ENCODE peak calls at places on chromosomes 2 and 18, in seven cellular contexts. U, G, A, S, Z, K and V are unnamed samples.

GRCh38 chr2:239256297-239256696 is 144.5 kb downstream of the HDAC4 start:
- DNase-seq in U (no peak), G (no peak), A (no peak), S (no peak), Z (no peak), K (no peak), V (no peak)

GRCh38 chr2:124647245-124647644 is 622.2 kb downstream of the CNTNAP5 start:
- DNase-seq in U (no peak), G (no peak), A (no peak), S (no peak), Z (no peak), K (no peak), V (no peak)

GRCh38 chr2:57429821-57430220 is 616.8 kb upstream of the VRK2 start:
- DNase-seq in U (no peak), G (no peak), A (no peak), S (no peak), Z (no peak), K (no peak), V (no peak)

GRCh38 chr2:29014811-29015414 is 33.8 kb downstream of the TOGARAM2 start:
- DNase-seq in U (no peak), G (no peak), A (peak; percentile 65), S (no peak), Z (peak; percentile 89), K (peak; percentile 7), V (no peak)

GRCh38 chr2:164910091-164910899 is 45.0 kb downstream of the SLC38A11 start:
- DNase-seq in U (no peak), G (no peak), A (no peak), S (peak; percentile 13), Z (peak; percentile 94), K (peak; percentile 53), V (no peak)

GRCh38 chr2:232372231-232373208 is 6.0 kb upstream of the ALPP start:
- DNase-seq in U (no peak), G (no peak), A (peak; percentile 12), S (no peak), Z (peak; percentile 50), K (peak; percentile 79), V (no peak)

GRCh38 chr2:73059106-73059505 is 12.4 kb downstream of the SFXN5 start:
- DNase-seq in U (no peak), G (no peak), A (no peak), S (no peak), Z (no peak), K (no peak), V (no peak)

GRCh38 chr2:223230352-223230751 is 178.4 kb downstream of the KCNE4 start:
- DNase-seq in U (no peak), G (no peak), A (no peak), S (no peak), Z (no peak), K (peak; percentile 40), V (no peak)

GRCh38 chr18:58279504-58280158 is 235.6 kb downstream of the NEDD4L start:
- DNase-seq in U (no peak), G (no peak), A (no peak), S (no peak), Z (no peak), K (no peak), V (no peak)

GRCh38 chr2:8244634-8245033 is 437.2 kb upstream of the ID2 start:
- DNase-seq in U (no peak), G (no peak), A (peak; percentile 73), S (no peak), Z (no peak), K (no peak), V (no peak)

GRCh38 chr2:127634626-127635379 is 11.2 kb upstream of the GPR17 start:
- DNase-seq in U (peak; percentile 36), G (no peak), A (no peak), S (no peak), Z (no peak), K (no peak), V (no peak)

GRCh38 chr2:99403084-99403483 is 65.9 kb downstream of the EIF5B start:
- DNase-seq in U (no peak), G (no peak), A (no peak), S (no peak), Z (no peak), K (peak; percentile 48), V (no peak)

GRCh38 chr2:82254728-82255127 is 1950.2 kb upstream of the LRRTM1 start:
- DNase-seq in U (no peak), G (no peak), A (no peak), S (no peak), Z (no peak), K (no peak), V (no peak)

GRCh38 chr2:74572178-74572925 is 17.8 kb downstream of the DOK1 start:
- DNase-seq in U (no peak), G (no peak), A (no peak), S (no peak), Z (no peak), K (no peak), V (no peak)
- TF ChIP-seq CTCF in U (no peak), G (no peak), A (peak; percentile 8), S (no peak), Z (peak; percentile 15), K (peak; percentile 50), V (no peak)

GRCh38 chr2:10520154-10520553 is 72.0 kb upstream of the ODC1 start:
- DNase-seq in U (peak; percentile 2), G (no peak), A (no peak), S (no peak), Z (no peak), K (no peak), V (no peak)
- TF ChIP-seq CTCF in U (no peak), G (peak; percentile 64), A (no peak), S (no peak), Z (peak; percentile 24), K (peak; percentile 57), V (no peak)

GRCh38 chr2:117785740-117786139 is 28.8 kb upstream of the DDX18 start:
- DNase-seq in U (no peak), G (peak; percentile 55), A (no peak), S (peak; percentile 41), Z (peak; percentile 70), K (peak; percentile 19), V (no peak)
- TF ChIP-seq CTCF in U (peak; percentile 35), G (peak; percentile 70), A (peak; percentile 67), S (peak; percentile 63), Z (peak; percentile 70), K (peak; percentile 83), V (peak; percentile 67)

DNA sequence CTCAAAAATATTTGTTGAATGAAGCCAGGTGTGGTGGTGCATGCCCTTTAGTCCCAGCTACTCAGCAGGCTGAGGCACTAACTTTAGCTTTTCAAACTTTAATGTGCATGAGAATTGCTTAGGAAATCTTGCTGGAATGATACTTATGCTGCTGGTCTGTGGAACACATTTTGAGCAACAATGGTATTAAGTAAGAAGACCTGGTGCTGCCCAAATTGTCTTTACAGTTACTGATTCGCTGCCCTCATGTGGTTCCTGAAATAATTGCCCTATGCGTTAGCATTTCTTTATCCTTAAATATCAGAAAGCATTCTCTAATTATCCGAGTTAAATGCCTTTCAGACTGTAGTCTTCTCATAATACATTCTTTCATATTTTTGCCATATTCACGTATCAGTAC is 76.0 kb upstream of the SESTD1 start:
- DNase-seq in U (no peak), G (no peak), A (no peak), S (no peak), Z (peak; percentile 85), K (peak; percentile 11), V (no peak)
- TF ChIP-seq CTCF in U (no peak), G (no peak), A (peak; percentile 34), S (no peak), Z (peak; percentile 56), K (peak; percentile 64), V (peak; percentile 55)

GRCh38 chr18:63342206-63342605 is 22.6 kb upstream of the BCL2 start:
- DNase-seq in U (peak; percentile 38), G (peak; percentile 53), A (no peak), S (peak; percentile 49), Z (peak; percentile 67), K (no peak), V (no peak)
- TF ChIP-seq CTCF in U (peak; percentile 33), G (peak; percentile 41), A (peak; percentile 30), S (peak; percentile 68), Z (peak; percentile 72), K (peak; percentile 69), V (peak; percentile 29)

GRCh38 chr2:76953733-76954347 is 568.3 kb downstream of the LRRTM4 start:
- DNase-seq in U (no peak), G (peak; percentile 72), A (no peak), S (peak; percentile 42), Z (peak; percentile 30), K (no peak), V (no peak)
- TF ChIP-seq CTCF in U (no peak), G (peak; percentile 86), A (peak; percentile 61), S (peak; percentile 76), Z (peak; percentile 43), K (peak; percentile 57), V (peak; percentile 86)